ENCODE peak calls at places on chromosomes 4 and X, in nine cellular contexts. U is PC-3; H is tibial nerve; F is mesenchymal stem cell; W is naive thymus-derived CD4-positive, alpha-beta T cell; T is astrocyte of the spinal cord; Z is OCI-LY7; V is cardiac fibroblast; O is astrocyte. L is an unnamed sample.

GRCh38 chrX:97860206-97860605 is 976.5 kb downstream of the RPA4 start:
- DNase-seq in U (peak), H (no peak), F (peak), W (no peak), T (peak), Z (no peak), V (no peak), O (peak), L (no peak)

GRCh38 chr4:142331646-142332045 is 514.5 kb downstream of the INPP4B start:
- DNase-seq in U (no peak), H (no peak), F (peak), W (no peak), T (peak), Z (no peak), V (peak), O (peak), L (no peak)

GRCh38 chr4:85478576-85478975 is 3.6 kb downstream of the ARHGAP24 start:
- DNase-seq in U (no peak), H (no peak), F (peak), W (no peak), T (no peak), Z (no peak), V (peak), O (peak), L (no peak)

GRCh38 chr4:53019485-53020382 is 157.6 kb downstream of the RASL11B start:
- DNase-seq in U (peak), H (no peak), F (peak), W (no peak), T (peak), Z (no peak), V (peak), O (peak), L (no peak)

GRCh38 chr4:138175337-138175794 is 66.8 kb downstream of the SLC7A11 start:
- DNase-seq in U (no peak), H (no peak), F (peak), W (no peak), T (no peak), Z (no peak), V (peak), O (peak), L (no peak)

GRCh38 chrX:625137-625691 is 5.4 kb upstream of the SHOX start:
- DNase-seq in U (no peak), H (no peak), F (no peak), W (no peak), T (no peak), Z (no peak), V (no peak), O (no peak), L (no peak)

GRCh38 chr4:173530326-173531062 is 465 bp upstream of the HAND2 start:
- DNase-seq in U (no peak), H (no peak), F (no peak), W (no peak), T (no peak), Z (no peak), V (peak), O (no peak), L (no peak)

GRCh38 chrX:134998246-134998645 is 7.5 kb downstream of the SMIM10 start:
- DNase-seq in U (no peak), H (no peak), F (no peak), W (no peak), T (no peak), Z (no peak), V (no peak), O (no peak), L (no peak)

GRCh38 chr4:128056396-128056795 is 4.7 kb upstream of the LARP1B start:
- DNase-seq in U (no peak), H (no peak), F (no peak), W (no peak), T (no peak), Z (no peak), V (no peak), O (no peak), L (no peak)

GRCh38 chr4:106767991-106768390 is 268.1 kb downstream of the DKK2 start:
- DNase-seq in U (no peak), H (no peak), F (no peak), W (no peak), T (no peak), Z (no peak), V (no peak), O (no peak), L (no peak)

GRCh38 chrX:70434352-70434866 is 10.2 kb upstream of the DLG3 start:
- DNase-seq in U (peak), H (peak), F (peak), W (no peak), T (peak), Z (peak), V (peak), O (peak), L (no peak)

GRCh38 chrX:12956704-12957541 is 18.0 kb upstream of the TMSB4X start:
- DNase-seq in U (peak), H (no peak), F (peak), W (peak), T (peak), Z (peak), V (peak), O (peak), L (peak)

GRCh38 chr4:88527787-88528186 is 4.2 kb upstream of the PYURF start:
- DNase-seq in U (no peak), H (no peak), F (no peak), W (no peak), T (no peak), Z (no peak), V (no peak), O (no peak), L (no peak)

GRCh38 chr4:40337523-40337922 is 2.4 kb downstream of the CHRNA9 start:
- DNase-seq in U (no peak), H (no peak), F (no peak), W (no peak), T (no peak), Z (no peak), V (no peak), O (no peak), L (peak)

DNA sequence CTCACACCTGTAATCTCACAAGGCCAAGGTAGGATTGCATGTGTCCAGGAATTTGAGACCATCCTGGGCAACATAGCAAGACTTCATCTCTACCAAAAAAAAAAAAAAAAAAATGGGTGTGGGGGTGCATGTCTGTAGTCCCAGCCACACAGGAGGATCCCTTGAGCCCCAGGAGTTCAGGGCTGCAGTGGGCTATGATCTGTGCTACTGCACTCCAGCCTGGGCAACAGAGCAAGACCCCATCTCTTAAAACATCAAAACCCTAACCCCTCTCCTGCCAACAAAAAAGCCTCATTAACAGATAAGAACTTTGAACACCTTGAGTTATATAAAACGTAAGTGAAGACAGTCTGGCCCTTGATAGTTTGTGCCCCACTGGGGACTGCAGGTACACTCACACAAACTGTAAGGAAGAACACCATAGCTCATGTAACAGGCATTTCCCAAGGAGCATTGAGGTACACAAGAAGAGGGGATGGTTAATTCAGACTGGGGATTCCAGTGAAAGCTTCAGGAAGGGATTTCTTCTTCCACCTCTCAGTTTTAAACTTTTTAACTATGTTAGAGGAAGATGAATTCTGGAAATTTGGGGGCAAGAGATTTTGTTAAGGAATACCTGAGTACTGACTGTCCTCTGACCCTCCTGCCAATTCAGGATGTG is 34.7 kb downstream of the RBPJ start:
- DNase-seq in U (no peak), H (no peak), F (no peak), W (no peak), T (no peak), Z (no peak), V (no peak), O (no peak), L (no peak)
- H3K4me3 ChIP-seq in U (no peak), H (no peak), F (no peak), W (no peak), T (no peak), Z (no peak), V (no peak), O (no peak), L (no peak)

DNA sequence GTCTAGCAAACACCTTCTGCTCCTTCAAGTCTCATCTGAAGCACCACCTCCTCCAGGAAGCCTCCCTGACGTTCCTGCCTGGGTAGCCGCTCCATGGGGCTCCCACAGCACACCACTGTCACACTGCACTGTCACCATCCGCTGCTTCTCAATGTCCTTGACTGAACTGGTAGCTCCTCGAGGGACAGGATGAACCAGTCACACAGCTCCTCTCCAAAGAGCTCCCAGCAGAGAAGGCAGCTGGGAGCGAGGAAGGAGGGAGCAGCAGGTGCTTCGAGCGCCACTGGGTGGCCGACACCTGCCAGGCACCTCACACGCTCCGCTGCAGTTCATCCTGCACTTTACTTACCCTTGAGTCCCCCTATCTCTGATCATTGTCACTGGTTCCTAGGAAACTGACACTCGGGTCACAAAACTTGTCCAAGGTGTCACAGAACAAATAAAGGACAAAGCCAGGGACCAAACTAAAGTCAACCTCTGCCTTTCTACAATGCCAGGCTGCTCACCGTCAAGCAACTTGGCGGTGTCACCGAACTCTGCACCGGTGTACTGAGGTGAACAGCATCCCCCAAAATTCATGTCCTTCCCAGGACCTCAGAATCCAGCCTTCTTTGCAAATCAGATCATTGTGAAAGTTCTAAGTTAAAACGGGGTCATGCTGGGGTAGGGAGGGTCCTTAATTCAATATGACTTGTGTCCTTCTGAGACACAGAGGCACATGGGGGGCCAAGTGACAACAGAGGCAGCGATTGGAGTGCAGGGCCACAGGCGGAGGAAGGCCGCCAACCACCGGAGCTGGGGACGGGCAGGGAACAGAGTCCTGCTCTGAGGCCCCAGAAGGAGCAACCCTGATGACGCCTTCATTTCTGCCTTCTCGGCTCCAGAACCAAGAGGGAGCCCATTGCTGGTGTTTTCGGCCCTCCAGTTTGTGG is 5.5 kb upstream of the S100P start:
- DNase-seq in U (peak), H (no peak), F (no peak), W (no peak), T (no peak), Z (no peak), V (no peak), O (no peak), L (peak)
- H3K4me3 ChIP-seq in U (no peak), H (no peak), F (no peak), W (peak), T (no peak), Z (no peak), V (no peak), O (no peak), L (no peak)

GRCh38 chr4:184422378-184422777 is 52.0 kb downstream of the IRF2 start:
- DNase-seq in U (no peak), H (no peak), F (no peak), W (no peak), T (no peak), Z (no peak), V (no peak), O (no peak), L (no peak)
- H3K4me3 ChIP-seq in U (no peak), H (no peak), F (no peak), W (no peak), T (no peak), Z (no peak), V (no peak), O (no peak), L (no peak)

GRCh38 chr4:118823471-118823870 is 12.5 kb downstream of the SEC24D start:
- DNase-seq in U (peak), H (no peak), F (no peak), W (no peak), T (no peak), Z (no peak), V (no peak), O (no peak), L (no peak)

GRCh38 chr4:118824141-118824540 is 11.8 kb downstream of the SEC24D start:
- DNase-seq in U (no peak), H (no peak), F (no peak), W (no peak), T (no peak), Z (no peak), V (no peak), O (no peak), L (no peak)

GRCh38 chr4:118829107-118829506 is 6.8 kb downstream of the SEC24D start:
- DNase-seq in U (no peak), H (no peak), F (no peak), W (no peak), T (no peak), Z (no peak), V (no peak), O (no peak), L (no peak)

GRCh38 chr4:118825799-118826198 is 10.1 kb downstream of the SEC24D start:
- DNase-seq in U (no peak), H (no peak), F (no peak), W (no peak), T (no peak), Z (no peak), V (no peak), O (no peak), L (no peak)

GRCh38 chr4:118826723-118827444 is 9.0 kb downstream of the SEC24D start:
- DNase-seq in U (no peak), H (no peak), F (no peak), W (no peak), T (no peak), Z (no peak), V (no peak), O (no peak), L (no peak)
- H3K4me3 ChIP-seq in U (no peak), H (no peak), F (no peak), W (no peak), T (no peak), Z (no peak), V (no peak), O (no peak), L (no peak)

GRCh38 chr4:183098723-183099536 is at the start of gene WWC2:
- DNase-seq in U (peak), H (peak), F (peak), W (peak), T (peak), Z (no peak), V (peak), O (peak), L (peak)
- H3K4me3 ChIP-seq in U (peak), H (peak), F (peak), W (peak), T (peak), Z (no peak), V (peak), O (peak), L (peak)

DNA sequence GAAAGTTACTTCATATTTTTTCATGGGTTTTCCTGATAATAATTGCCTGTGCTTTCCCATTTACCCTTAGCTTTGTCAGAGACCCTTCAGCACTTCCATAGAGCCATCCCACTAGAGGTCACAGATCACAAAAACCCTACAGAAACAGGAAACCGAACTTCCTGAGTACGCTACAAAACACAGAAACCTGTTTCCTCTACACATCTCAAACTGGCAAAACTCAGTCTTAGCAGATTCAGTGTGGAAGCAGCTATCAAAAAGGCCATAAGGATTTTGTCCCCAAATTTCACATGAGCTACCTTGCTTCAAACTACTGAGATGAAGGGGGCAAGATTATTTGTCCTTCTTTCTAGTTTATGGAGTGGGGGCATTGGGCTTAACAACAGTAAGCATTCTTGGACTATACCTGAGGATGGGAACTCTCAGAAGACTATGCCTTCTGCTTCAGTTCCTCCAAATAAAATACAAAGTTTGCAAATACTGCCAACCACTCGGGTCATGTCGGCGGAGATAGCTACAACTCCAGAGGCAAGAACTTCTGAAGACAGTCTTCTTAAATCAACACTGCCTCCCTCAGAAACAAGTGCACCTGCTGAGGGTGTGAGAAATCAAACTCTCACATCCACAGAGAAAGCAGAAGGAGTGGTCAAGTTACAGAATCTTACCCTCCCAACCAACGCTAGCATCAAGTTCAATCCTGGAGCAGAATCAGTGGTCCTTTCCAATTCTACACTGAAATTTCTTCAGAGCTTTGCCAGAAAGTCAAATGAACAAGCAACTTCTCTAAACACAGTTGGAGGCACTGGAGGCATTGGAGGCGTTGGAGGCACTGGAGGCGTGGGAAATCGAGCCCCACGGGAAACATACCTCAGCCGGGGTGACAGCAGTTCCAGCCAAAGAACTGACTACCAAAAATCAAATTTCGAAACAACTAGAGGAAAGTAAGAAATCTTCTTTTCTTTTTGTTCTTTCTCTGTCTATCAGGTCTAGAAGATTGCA is at the start of gene MMRN1:
- DNase-seq in U (no peak), H (no peak), F (no peak), W (peak), T (no peak), Z (peak), V (peak), O (no peak), L (peak)
- H3K4me3 ChIP-seq in U (no peak), H (no peak), F (no peak), W (peak), T (no peak), Z (no peak), V (no peak), O (no peak), L (no peak)

GRCh38 chr4:122966201-122966600 is 43.8 kb upstream of the NUDT6 start:
- DNase-seq in U (no peak), H (no peak), F (no peak), W (no peak), T (no peak), Z (no peak), V (no peak), O (no peak), L (no peak)
- H3K4me3 ChIP-seq in U (no peak), H (no peak), F (no peak), W (no peak), T (no peak), Z (no peak), V (no peak), O (no peak), L (no peak)

GRCh38 chr4:54228064-54228527 is 997 bp upstream of the PDGFRA start:
- DNase-seq in U (peak), H (peak), F (peak), W (no peak), T (peak), Z (no peak), V (peak), O (peak), L (no peak)
- H3K4me3 ChIP-seq in U (peak), H (peak), F (peak), W (no peak), T (peak), Z (no peak), V (peak), O (peak), L (no peak)

DNA sequence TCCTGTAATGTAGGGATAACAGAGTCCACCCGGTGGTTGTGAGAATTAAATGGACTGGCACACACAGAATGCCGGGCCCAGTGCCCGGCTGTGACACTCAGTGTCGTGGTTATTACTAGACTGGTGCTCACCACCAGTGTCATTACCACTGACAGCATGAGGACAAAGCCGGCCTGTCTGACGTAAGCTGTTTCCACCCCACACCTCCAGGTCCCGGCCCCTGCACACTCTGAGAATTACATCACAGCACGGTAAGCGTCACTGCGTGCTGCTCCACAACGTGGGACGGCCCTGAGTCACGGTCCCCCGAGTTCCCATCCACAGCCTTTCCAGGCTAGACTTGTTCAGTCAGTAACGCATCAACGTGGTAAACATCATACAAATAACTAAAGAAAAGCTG is 22.9 kb downstream of the FAT1 start:
- DNase-seq in U (peak), H (peak), F (no peak), W (no peak), T (peak), Z (no peak), V (peak), O (peak), L (no peak)
- H3K4me3 ChIP-seq in U (no peak), H (peak), F (no peak), W (no peak), T (no peak), Z (no peak), V (no peak), O (no peak), L (no peak)

L was measured in Jurkat, Clone E6-1.